ENCODE peak calls at places on chromosomes 3 and 15, in seven cellular contexts. P, R, L, Q, N, X and H are unnamed samples.

GRCh38 chr15:98905981-98906711 is 101.4 kb downstream of the PGPEP1L start:
- DNase-seq in X (no peak), N (no peak), Q (no peak), R (no peak), P (no peak), L (no peak), H (peak; percentile 23)

GRCh38 chr3:107574650-107575049 is 51.9 kb downstream of the BBX start:
- DNase-seq in P (peak; percentile 34), L (peak; percentile 2), N (no peak), X (no peak), R (peak; percentile 48), Q (peak; percentile 35), H (peak; percentile 61)

GRCh38 chr3:36446230-36446629 is 65.9 kb downstream of the STAC start:
- DNase-seq in X (no peak), Q (no peak), R (no peak), N (no peak), L (no peak), P (no peak), H (no peak)

GRCh38 chr15:48868549-48868948 is 9.4 kb upstream of the EID1 start:
- DNase-seq in N (no peak), Q (no peak), X (no peak), R (no peak), P (no peak), L (no peak), H (no peak)

GRCh38 chr15:31523027-31523654 is 196.5 kb downstream of the KLF13 start:
- DNase-seq in L (no peak), P (no peak), N (no peak), R (no peak), X (no peak), Q (no peak), H (no peak)

GRCh38 chr3:72665701-72666443 is 182.4 kb downstream of the SHQ1 start:
- DNase-seq in X (no peak), L (no peak), Q (peak; percentile 82), P (peak; percentile 60), R (no peak), N (no peak), H (peak; percentile 65)

GRCh38 chr15:86317379-86317745 is 237.7 kb downstream of the AGBL1 start:
- DNase-seq in L (no peak), Q (no peak), X (no peak), N (no peak), P (no peak), R (no peak), H (no peak)

GRCh38 chr3:175879417-175879816 is 1020.3 kb downstream of the NAALADL2 start:
- DNase-seq in Q (no peak), R (no peak), X (no peak), P (no peak), L (no peak), N (no peak), H (no peak)

GRCh38 chr3:162865466-162865865 is 1368.9 kb downstream of the OTOL1 start:
- DNase-seq in R (no peak), Q (no peak), N (no peak), X (no peak), P (no peak), L (no peak), H (peak; percentile 40)

GRCh38 chr15:59292393-59292792 is 80.3 kb downstream of the MYO1E start:
- DNase-seq in R (peak; percentile 72), Q (no peak), X (no peak), L (no peak), P (no peak), N (no peak), H (no peak)

GRCh38 chr15:86522721-86523120 is 443.1 kb downstream of the AGBL1 start:
- DNase-seq in R (no peak), Q (no peak), P (no peak), N (no peak), L (no peak), X (no peak), H (no peak)

GRCh38 chr15:42879390-42879912 is 41.1 kb downstream of the TTBK2 start:
- DNase-seq in P (no peak), R (no peak), X (no peak), L (no peak), N (no peak), Q (no peak), H (no peak)

GRCh38 chr15:91426412-91426811 is 326.4 kb downstream of the SV2B start:
- DNase-seq in X (no peak), R (no peak), Q (no peak), P (no peak), N (no peak), L (no peak), H (no peak)

GRCh38 chr3:23075478-23075877 is 127.6 kb upstream of the UBE2E2 start:
- DNase-seq in X (no peak), N (no peak), R (no peak), Q (no peak), L (no peak), P (no peak), H (no peak)

GRCh38 chr15:80550219-80550909 is 144.7 kb upstream of the ABHD17C start:
- DNase-seq in L (no peak), X (no peak), R (peak; percentile 37), N (peak; percentile 5), P (no peak), Q (no peak), H (no peak)

GRCh38 chr3:57061556-57061955 is 1.1 kb downstream of the SPATA12 start:
- DNase-seq in R (no peak), L (no peak), Q (no peak), N (no peak), P (no peak), X (no peak), H (no peak)

GRCh38 chr3:12187448-12188327 is 29.0 kb upstream of the TIMP4 start:
- DNase-seq in L (no peak), X (no peak), R (no peak), P (no peak), N (peak; percentile 61), Q (no peak), H (no peak)

GRCh38 chr3:16088496-16088895 is 86.0 kb upstream of the GALNT15 start:
- DNase-seq in X (no peak), N (no peak), R (no peak), Q (no peak), P (no peak), L (no peak), H (no peak)

GRCh38 chr3:111321786-111322185 is 220.2 kb upstream of the CD96 start:
- DNase-seq in P (no peak), X (no peak), N (no peak), R (no peak), Q (no peak), L (no peak), H (peak; percentile 18)

GRCh38 chr15:73746883-73747282 is 6.3 kb downstream of the INSYN1 start:
- DNase-seq in X (no peak), Q (no peak), L (no peak), P (no peak), N (no peak), R (no peak), H (no peak)

GRCh38 chr15:82100116-82100795 is 54.4 kb upstream of the MEX3B start:
- DNase-seq in L (no peak), P (no peak), X (no peak), Q (no peak), R (no peak), N (no peak), H (no peak)

DNA sequence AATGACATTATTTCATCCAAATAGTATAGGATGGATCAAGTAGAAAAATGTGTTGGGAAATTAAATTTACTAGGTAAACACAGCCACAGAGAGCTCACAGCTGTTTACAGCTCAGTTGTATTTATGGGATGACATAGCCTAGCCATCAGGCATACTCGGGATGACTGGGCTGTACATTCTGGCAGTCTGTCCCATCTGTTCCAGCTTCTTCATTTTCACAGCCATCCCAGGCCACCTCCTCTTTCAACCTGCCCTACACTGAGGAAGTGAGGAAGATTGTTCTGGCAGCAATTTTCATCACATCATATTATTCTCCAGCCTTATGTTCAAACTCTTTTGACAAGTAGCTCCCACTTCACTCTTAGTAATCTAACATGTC is 98.5 kb upstream of the PFN2 start:
- DNase-seq in Q (no peak), N (no peak), X (no peak), R (no peak), L (no peak), P (no peak), H (no peak)
- TF ChIP-seq JUND in Q (no peak), N (no peak), X (no peak), R (no peak), L (no peak), P (no peak), H (no peak)

DNA sequence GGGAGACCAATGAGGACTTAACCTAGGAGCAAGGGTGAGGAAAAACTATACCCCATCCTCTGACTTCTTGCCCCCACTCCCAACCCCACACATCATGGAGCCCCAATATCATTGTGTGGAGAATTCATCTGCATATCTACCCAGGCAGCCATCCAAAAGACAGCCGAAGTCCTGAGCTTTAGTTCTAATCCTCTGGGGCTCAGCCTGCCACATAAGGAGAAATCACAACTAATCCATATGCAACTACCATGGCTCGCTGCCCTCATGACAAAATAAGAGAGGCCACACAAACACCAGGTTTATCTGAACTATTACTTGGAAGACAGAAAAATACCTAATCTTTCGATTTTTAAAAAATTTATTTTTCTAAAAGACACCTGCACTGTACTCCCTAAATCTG is 17.7 kb downstream of the HEXA start:
- DNase-seq in N (no peak), Q (no peak), X (no peak), R (no peak), P (no peak), L (no peak), H (no peak)
- TF ChIP-seq JUND in N (no peak), Q (no peak), X (no peak), R (no peak), P (no peak), L (no peak), H (no peak)

GRCh38 chr3:8554725-8555621 is 53.4 kb downstream of the LMCD1 start:
- DNase-seq in X (peak; percentile 7), Q (peak; percentile 72), L (no peak), P (no peak), R (no peak), N (no peak), H (no peak)
- TF ChIP-seq JUND in X (no peak), Q (no peak), L (no peak), P (no peak), R (no peak), N (no peak), H (no peak)

GRCh38 chr3:48320994-48321393 is 12.5 kb downstream of the SPINK8 start:
- DNase-seq in N (no peak), P (no peak), L (no peak), Q (no peak), X (no peak), R (no peak), H (no peak)
- TF ChIP-seq JUND in N (no peak), P (no peak), L (no peak), Q (no peak), X (no peak), R (no peak), H (no peak)

GRCh38 chr3:152172465-152172864 is 96.3 kb upstream of the MBNL1 start:
- DNase-seq in N (no peak), Q (no peak), P (no peak), L (no peak), R (no peak), X (no peak), H (no peak)
- TF ChIP-seq JUND in N (no peak), Q (peak; percentile 49), P (no peak), L (no peak), R (no peak), X (no peak), H (no peak)